ENCODE peak calls at places on chromosomes 12 and 14, in eight cellular contexts. One of them, this sample, is unnamed.

GRCh38 chr12:15268927-15269552 is 47.8 kb upstream of the RERG start:
- DNase-seq in breast epithelium: no peak
- DNase-seq in stomach: peak; percentile 31
- DNase-seq in HCT116: peak; percentile 62
- DNase-seq in sigmoid colon: peak; percentile 72
- DNase-seq in endothelial cell of umbilical vein: peak; percentile 61
- DNase-seq in HepG2: peak; percentile 64
- DNase-seq in transverse colon: peak; percentile 17
- DNase-seq in this sample: peak; percentile 19

GRCh38 chr14:68359862-68360552 is 432.9 kb downstream of the ZFP36L1 start:
- DNase-seq in stomach: peak; percentile 63
- DNase-seq in endothelial cell of umbilical vein: no peak
- DNase-seq in transverse colon: peak; percentile 84
- DNase-seq in HepG2: no peak
- DNase-seq in breast epithelium: no peak
- DNase-seq in sigmoid colon: peak; percentile 78
- DNase-seq in HCT116: peak; percentile 37
- DNase-seq in this sample: no peak

GRCh38 chr14:37753459-37753858 is 158.0 kb downstream of the TTC6 start:
- DNase-seq in endothelial cell of umbilical vein: no peak
- DNase-seq in stomach: no peak
- DNase-seq in HepG2: no peak
- DNase-seq in sigmoid colon: no peak
- DNase-seq in HCT116: no peak
- DNase-seq in breast epithelium: no peak
- DNase-seq in transverse colon: no peak
- DNase-seq in this sample: no peak

GRCh38 chr14:105021656-105022275 is 883 bp upstream of the CDCA4 start:
- DNase-seq in stomach: peak; percentile 29
- DNase-seq in sigmoid colon: no peak
- DNase-seq in breast epithelium: peak; percentile 30
- DNase-seq in HCT116: peak; percentile 57
- DNase-seq in transverse colon: peak; percentile 64
- DNase-seq in HepG2: peak; percentile 47
- DNase-seq in endothelial cell of umbilical vein: no peak
- DNase-seq in this sample: no peak

GRCh38 chr12:12153596-12153995 is 82.9 kb downstream of the BCL2L14 start:
- DNase-seq in breast epithelium: no peak
- DNase-seq in sigmoid colon: no peak
- DNase-seq in stomach: no peak
- DNase-seq in endothelial cell of umbilical vein: no peak
- DNase-seq in transverse colon: no peak
- DNase-seq in HCT116: no peak
- DNase-seq in HepG2: no peak
- DNase-seq in this sample: no peak

GRCh38 chr12:118061876-118062791 is 1.2 kb upstream of the WSB2 start:
- DNase-seq in HepG2: no peak
- DNase-seq in transverse colon: peak; percentile 55
- DNase-seq in stomach: peak; percentile 45
- DNase-seq in sigmoid colon: peak; percentile 78
- DNase-seq in endothelial cell of umbilical vein: peak; percentile 49
- DNase-seq in breast epithelium: peak; percentile 28
- DNase-seq in HCT116: no peak
- DNase-seq in this sample: peak; percentile 34

GRCh38 chr14:60344751-60345150 is 95.7 kb downstream of the PPM1A start:
- DNase-seq in HCT116: no peak
- DNase-seq in stomach: no peak
- DNase-seq in sigmoid colon: no peak
- DNase-seq in breast epithelium: no peak
- DNase-seq in transverse colon: no peak
- DNase-seq in endothelial cell of umbilical vein: no peak
- DNase-seq in HepG2: no peak
- DNase-seq in this sample: no peak

GRCh38 chr14:74704656-74705055 is 8.2 kb downstream of the AREL1 start:
- DNase-seq in sigmoid colon: no peak
- DNase-seq in endothelial cell of umbilical vein: no peak
- DNase-seq in HCT116: no peak
- DNase-seq in HepG2: no peak
- DNase-seq in stomach: no peak
- DNase-seq in breast epithelium: no peak
- DNase-seq in transverse colon: no peak
- DNase-seq in this sample: no peak

GRCh38 chr12:122813310-122813713 is 21.9 kb upstream of the HIP1R start:
- DNase-seq in endothelial cell of umbilical vein: no peak
- DNase-seq in breast epithelium: no peak
- DNase-seq in sigmoid colon: no peak
- DNase-seq in HCT116: no peak
- DNase-seq in transverse colon: no peak
- DNase-seq in HepG2: no peak
- DNase-seq in stomach: no peak
- DNase-seq in this sample: no peak

GRCh38 chr12:103771466-103771865 is 69.6 kb downstream of the NT5DC3 start:
- DNase-seq in HepG2: peak; percentile 42
- DNase-seq in endothelial cell of umbilical vein: peak; percentile 46
- DNase-seq in sigmoid colon: peak; percentile 68
- DNase-seq in stomach: peak; percentile 48
- DNase-seq in breast epithelium: no peak
- DNase-seq in transverse colon: peak; percentile 17
- DNase-seq in HCT116: no peak
- DNase-seq in this sample: no peak

GRCh38 chr12:6957151-6957701 is 6.1 kb downstream of the PTPN6 start:
- DNase-seq in stomach: no peak
- DNase-seq in breast epithelium: no peak
- DNase-seq in endothelial cell of umbilical vein: no peak
- DNase-seq in sigmoid colon: peak; percentile 62
- DNase-seq in HepG2: no peak
- DNase-seq in transverse colon: no peak
- DNase-seq in HCT116: no peak
- DNase-seq in this sample: no peak

GRCh38 chr14:90759370-90760054 is 56.7 kb downstream of the TTC7B start:
- DNase-seq in endothelial cell of umbilical vein: no peak
- DNase-seq in sigmoid colon: no peak
- DNase-seq in HCT116: no peak
- DNase-seq in transverse colon: no peak
- DNase-seq in HepG2: no peak
- DNase-seq in breast epithelium: no peak
- DNase-seq in stomach: peak; percentile 43
- DNase-seq in this sample: no peak

GRCh38 chr12:6551063-6551461 is 4.8 kb downstream of the IFFO1 start:
- DNase-seq in HepG2: no peak
- DNase-seq in sigmoid colon: peak; percentile 88
- DNase-seq in endothelial cell of umbilical vein: no peak
- DNase-seq in breast epithelium: no peak
- DNase-seq in stomach: no peak
- DNase-seq in transverse colon: peak; percentile 55
- DNase-seq in HCT116: no peak
- DNase-seq in this sample: no peak

GRCh38 chr12:389138-390096 is at the start of gene KDM5A:
- DNase-seq in HepG2: peak; percentile 86
- DNase-seq in stomach: peak; percentile 92
- DNase-seq in endothelial cell of umbilical vein: peak; percentile 94
- DNase-seq in transverse colon: peak; percentile 94
- DNase-seq in HCT116: peak; percentile 90
- DNase-seq in breast epithelium: peak; percentile 80
- DNase-seq in sigmoid colon: peak; percentile 95
- DNase-seq in this sample: peak; percentile 70

GRCh38 chr12:43884683-43885410 is 49.0 kb downstream of the TMEM117 start:
- DNase-seq in endothelial cell of umbilical vein: no peak
- DNase-seq in breast epithelium: peak; percentile 60
- DNase-seq in sigmoid colon: no peak
- DNase-seq in transverse colon: no peak
- DNase-seq in HCT116: no peak
- DNase-seq in HepG2: no peak
- DNase-seq in stomach: no peak
- DNase-seq in this sample: no peak

GRCh38 chr14:92930737-92931602 is 8.0 kb downstream of the CHGA start:
- DNase-seq in breast epithelium: no peak
- DNase-seq in transverse colon: no peak
- DNase-seq in stomach: no peak
- DNase-seq in HCT116: no peak
- DNase-seq in endothelial cell of umbilical vein: no peak
- DNase-seq in HepG2: no peak
- DNase-seq in sigmoid colon: no peak
- DNase-seq in this sample: no peak

GRCh38 chr14:32666310-32666709 is 272.4 kb upstream of the NPAS3 start:
- DNase-seq in breast epithelium: no peak
- DNase-seq in sigmoid colon: no peak
- DNase-seq in transverse colon: no peak
- DNase-seq in endothelial cell of umbilical vein: no peak
- DNase-seq in stomach: no peak
- DNase-seq in HepG2: no peak
- DNase-seq in HCT116: no peak
- DNase-seq in this sample: no peak

GRCh38 chr12:60441577-60441976 is 845.7 kb downstream of the SLC16A7 start:
- DNase-seq in HCT116: no peak
- DNase-seq in HepG2: no peak
- DNase-seq in breast epithelium: no peak
- DNase-seq in sigmoid colon: no peak
- DNase-seq in endothelial cell of umbilical vein: no peak
- DNase-seq in stomach: no peak
- DNase-seq in transverse colon: no peak
- DNase-seq in this sample: no peak

GRCh38 chr14:104316723-104317499 is 178.5 kb downstream of the KIF26A start:
- DNase-seq in endothelial cell of umbilical vein: no peak
- DNase-seq in breast epithelium: no peak
- DNase-seq in transverse colon: no peak
- DNase-seq in HepG2: no peak
- DNase-seq in sigmoid colon: no peak
- DNase-seq in stomach: peak; percentile 9
- DNase-seq in HCT116: no peak
- DNase-seq in this sample: no peak

GRCh38 chr12:7431993-7432685 is 11.8 kb downstream of the CD163L1 start:
- DNase-seq in sigmoid colon: no peak
- DNase-seq in HCT116: no peak
- DNase-seq in breast epithelium: no peak
- DNase-seq in transverse colon: no peak
- DNase-seq in endothelial cell of umbilical vein: peak; percentile 5
- DNase-seq in HepG2: no peak
- DNase-seq in stomach: no peak
- DNase-seq in this sample: no peak

GRCh38 chr14:20583908-20584307 is 3.9 kb downstream of the RNASE11 start:
- DNase-seq in HCT116: no peak
- DNase-seq in HepG2: no peak
- DNase-seq in endothelial cell of umbilical vein: no peak
- DNase-seq in stomach: no peak
- DNase-seq in transverse colon: no peak
- DNase-seq in sigmoid colon: no peak
- DNase-seq in breast epithelium: no peak
- DNase-seq in this sample: no peak

DNA sequence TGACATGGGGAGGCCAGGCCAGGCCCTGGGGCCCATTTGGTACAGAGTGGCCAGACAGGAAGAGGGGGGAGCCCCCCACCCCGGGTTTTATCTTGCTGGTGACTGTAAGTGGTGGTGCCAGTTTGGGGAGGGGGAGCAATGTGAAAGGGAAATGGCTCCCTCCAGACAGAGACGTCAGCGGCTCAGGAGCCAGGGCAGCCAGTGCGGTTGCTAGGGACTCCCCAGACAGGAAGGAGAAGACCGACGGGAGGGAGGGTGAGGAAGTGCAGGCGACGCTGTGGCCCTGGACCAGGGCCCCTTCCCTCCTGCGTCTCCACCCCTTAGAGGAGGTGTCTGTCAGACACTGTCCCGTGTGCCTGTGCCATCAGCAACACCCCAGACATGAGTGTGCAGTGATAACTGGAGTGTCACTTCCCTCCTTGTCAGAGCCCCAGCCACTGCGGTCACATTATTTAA is 7.0 kb downstream of the VASH1 start:
- DNase-seq in HepG2: no peak
- DNase-seq in transverse colon: peak; percentile 49
- DNase-seq in endothelial cell of umbilical vein: peak; percentile 69
- DNase-seq in HCT116: no peak
- DNase-seq in breast epithelium: peak; percentile 21
- DNase-seq in sigmoid colon: no peak
- DNase-seq in stomach: peak; percentile 40
- DNase-seq in this sample: peak; percentile 60
- TF ChIP-seq POLR2A in HepG2: no peak
- TF ChIP-seq POLR2A in transverse colon: no peak
- TF ChIP-seq POLR2A in endothelial cell of umbilical vein: peak; percentile 22
- TF ChIP-seq POLR2A in HCT116: no peak
- TF ChIP-seq POLR2A in breast epithelium: no peak
- TF ChIP-seq POLR2A in sigmoid colon: no peak
- TF ChIP-seq POLR2A in stomach: no peak
- TF ChIP-seq POLR2A in this sample: no peak

GRCh38 chr14:24157331-24157730 is 3.7 kb upstream of the IRF9 start:
- DNase-seq in sigmoid colon: no peak
- DNase-seq in transverse colon: no peak
- DNase-seq in HCT116: no peak
- DNase-seq in stomach: no peak
- DNase-seq in endothelial cell of umbilical vein: no peak
- DNase-seq in breast epithelium: no peak
- DNase-seq in HepG2: no peak
- DNase-seq in this sample: no peak
- TF ChIP-seq POLR2AphosphoS5 in sigmoid colon: no peak
- TF ChIP-seq POLR2AphosphoS5 in transverse colon: no peak
- TF ChIP-seq POLR2AphosphoS5 in HCT116: no peak
- TF ChIP-seq POLR2AphosphoS5 in stomach: no peak
- TF ChIP-seq POLR2AphosphoS5 in endothelial cell of umbilical vein: no peak
- TF ChIP-seq POLR2AphosphoS5 in breast epithelium: no peak
- TF ChIP-seq POLR2AphosphoS5 in HepG2: no peak
- TF ChIP-seq POLR2AphosphoS5 in this sample: no peak

DNA sequence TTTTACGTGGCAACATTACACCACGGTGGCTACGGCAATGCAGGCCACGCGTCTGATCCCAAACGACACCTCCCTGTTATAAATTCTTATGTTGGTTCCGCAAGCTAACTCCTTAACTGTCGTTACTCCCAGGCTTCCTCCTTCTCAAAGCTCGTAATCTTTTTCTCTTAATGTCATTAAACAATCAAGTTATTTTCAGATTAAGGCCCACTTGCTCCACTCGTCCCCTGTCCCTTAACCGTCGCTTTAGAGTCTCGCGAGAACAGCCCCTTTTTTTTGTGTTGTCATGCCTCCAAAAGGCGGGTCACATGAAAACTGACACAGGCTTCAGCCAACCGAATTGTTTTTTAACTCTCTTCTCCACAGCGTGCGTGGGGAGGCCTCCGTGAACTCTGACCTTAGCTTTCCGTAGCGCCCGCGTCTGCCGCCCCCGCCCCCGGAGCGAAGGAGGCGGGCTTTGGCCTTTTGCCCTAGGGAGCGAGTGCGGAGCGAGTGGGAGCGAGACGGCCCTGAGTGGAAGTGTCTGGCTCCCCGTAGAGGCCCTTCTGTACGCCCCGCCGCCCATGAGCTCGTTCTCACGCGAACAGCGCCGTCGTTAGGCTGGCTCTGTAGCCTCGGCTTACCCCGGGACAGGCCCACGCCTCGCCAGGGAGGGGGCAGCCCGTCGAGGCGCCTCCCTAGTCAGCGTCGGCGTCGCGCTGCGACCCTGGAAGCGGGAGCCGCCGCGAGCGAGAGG is at the start of gene CAND1:
- DNase-seq in stomach: peak; percentile 97
- DNase-seq in endothelial cell of umbilical vein: peak; percentile 99
- DNase-seq in transverse colon: peak; percentile 97
- DNase-seq in HCT116: peak; percentile 99
- DNase-seq in breast epithelium: peak; percentile 98
- DNase-seq in HepG2: peak; percentile 98
- DNase-seq in sigmoid colon: peak; percentile 99
- DNase-seq in this sample: peak; percentile 70
- TF ChIP-seq POLR2A in stomach: no peak
- TF ChIP-seq POLR2A in endothelial cell of umbilical vein: peak; percentile 41
- TF ChIP-seq POLR2A in transverse colon: peak; percentile 86
- TF ChIP-seq POLR2A in HCT116: peak; percentile 53
- TF ChIP-seq POLR2A in breast epithelium: peak; percentile 74
- TF ChIP-seq POLR2A in HepG2: peak; percentile 88
- TF ChIP-seq POLR2A in sigmoid colon: peak; percentile 52
- TF ChIP-seq POLR2A in this sample: peak; percentile 77

GRCh38 chr14:95313707-95314106 is 6.0 kb downstream of the CLMN start:
- DNase-seq in endothelial cell of umbilical vein: no peak
- DNase-seq in breast epithelium: peak; percentile 78
- DNase-seq in sigmoid colon: peak; percentile 92
- DNase-seq in HCT116: no peak
- DNase-seq in stomach: peak; percentile 61
- DNase-seq in HepG2: peak; percentile 61
- DNase-seq in transverse colon: peak; percentile 77
- DNase-seq in this sample: no peak
- TF ChIP-seq POLR2AphosphoS5 in endothelial cell of umbilical vein: no peak
- TF ChIP-seq POLR2AphosphoS5 in breast epithelium: peak; percentile 8
- TF ChIP-seq POLR2AphosphoS5 in sigmoid colon: peak; percentile 70
- TF ChIP-seq POLR2AphosphoS5 in HCT116: no peak
- TF ChIP-seq POLR2AphosphoS5 in stomach: peak; percentile 53
- TF ChIP-seq POLR2AphosphoS5 in HepG2: no peak
- TF ChIP-seq POLR2AphosphoS5 in transverse colon: peak; percentile 29
- TF ChIP-seq POLR2AphosphoS5 in this sample: no peak

This sample was measured in GM12892.